ENCODE peak calls at places on chromosome 13, in eight cellular contexts. One of them, this sample, is unnamed.
A peak's percentile ranks its signal among the peaks of the same experiment; 100 is the strongest.

GRCh38 chr13:112767506-112768471 is 78.0 kb downstream of the ATP11A start:
- DNase-seq in non-pigmented ciliary epithelial cell: no peak
- DNase-seq in heart right ventricle: no peak
- DNase-seq in neural crest cell: no peak
- DNase-seq in stimulated activated CD4-positive, alpha-beta T cell treated with anti-CD3 and anti-CD28 coated beads, Interleukin-4, amount 100 ng/mL, for 1 hour: no peak
- DNase-seq in substantia nigra: no peak
- DNase-seq in amniotic stem cell: no peak
- DNase-seq in uterus: no peak
- DNase-seq in this sample: no peak

GRCh38 chr13:43664700-43665191 is 122.0 kb downstream of the ENOX1 start:
- DNase-seq in neural crest cell: no peak
- DNase-seq in substantia nigra: no peak
- DNase-seq in heart right ventricle: no peak
- DNase-seq in uterus: peak; percentile 23
- DNase-seq in non-pigmented ciliary epithelial cell: peak; percentile 55
- DNase-seq in amniotic stem cell: peak; percentile 42
- DNase-seq in stimulated activated CD4-positive, alpha-beta T cell treated with anti-CD3 and anti-CD28 coated beads, Interleukin-4, amount 100 ng/mL, for 1 hour: no peak
- DNase-seq in this sample: peak; percentile 14

GRCh38 chr13:42968906-42969305 is 23.1 kb downstream of the EPSTI1 start:
- DNase-seq in substantia nigra: no peak
- DNase-seq in amniotic stem cell: no peak
- DNase-seq in heart right ventricle: no peak
- DNase-seq in uterus: no peak
- DNase-seq in non-pigmented ciliary epithelial cell: no peak
- DNase-seq in neural crest cell: no peak
- DNase-seq in stimulated activated CD4-positive, alpha-beta T cell treated with anti-CD3 and anti-CD28 coated beads, Interleukin-4, amount 100 ng/mL, for 1 hour: no peak
- DNase-seq in this sample: no peak

GRCh38 chr13:75779393-75779792 is 143.3 kb downstream of the LMO7 start:
- DNase-seq in uterus: no peak
- DNase-seq in heart right ventricle: no peak
- DNase-seq in amniotic stem cell: no peak
- DNase-seq in neural crest cell: no peak
- DNase-seq in substantia nigra: no peak
- DNase-seq in non-pigmented ciliary epithelial cell: no peak
- DNase-seq in stimulated activated CD4-positive, alpha-beta T cell treated with anti-CD3 and anti-CD28 coated beads, Interleukin-4, amount 100 ng/mL, for 1 hour: no peak
- DNase-seq in this sample: no peak

GRCh38 chr13:65882810-65883209 is 1347.3 kb downstream of the PCDH9 start:
- DNase-seq in amniotic stem cell: no peak
- DNase-seq in neural crest cell: no peak
- DNase-seq in stimulated activated CD4-positive, alpha-beta T cell treated with anti-CD3 and anti-CD28 coated beads, Interleukin-4, amount 100 ng/mL, for 1 hour: no peak
- DNase-seq in uterus: no peak
- DNase-seq in heart right ventricle: no peak
- DNase-seq in substantia nigra: no peak
- DNase-seq in non-pigmented ciliary epithelial cell: no peak
- DNase-seq in this sample: no peak

GRCh38 chr13:101309014-101309619 is 107.2 kb downstream of the NALCN start:
- DNase-seq in amniotic stem cell: peak; percentile 22
- DNase-seq in stimulated activated CD4-positive, alpha-beta T cell treated with anti-CD3 and anti-CD28 coated beads, Interleukin-4, amount 100 ng/mL, for 1 hour: no peak
- DNase-seq in uterus: no peak
- DNase-seq in heart right ventricle: no peak
- DNase-seq in non-pigmented ciliary epithelial cell: peak; percentile 80
- DNase-seq in neural crest cell: no peak
- DNase-seq in substantia nigra: no peak
- DNase-seq in this sample: no peak

GRCh38 chr13:41916173-41916954 is 44.5 kb downstream of the VWA8 start:
- DNase-seq in heart right ventricle: no peak
- DNase-seq in stimulated activated CD4-positive, alpha-beta T cell treated with anti-CD3 and anti-CD28 coated beads, Interleukin-4, amount 100 ng/mL, for 1 hour: no peak
- DNase-seq in neural crest cell: no peak
- DNase-seq in uterus: no peak
- DNase-seq in non-pigmented ciliary epithelial cell: peak; percentile 76
- DNase-seq in amniotic stem cell: peak; percentile 16
- DNase-seq in substantia nigra: no peak
- DNase-seq in this sample: peak; percentile 40

GRCh38 chr13:110698689-110699088 is 7.2 kb downstream of the CARS2 start:
- DNase-seq in non-pigmented ciliary epithelial cell: no peak
- DNase-seq in stimulated activated CD4-positive, alpha-beta T cell treated with anti-CD3 and anti-CD28 coated beads, Interleukin-4, amount 100 ng/mL, for 1 hour: no peak
- DNase-seq in substantia nigra: no peak
- DNase-seq in amniotic stem cell: no peak
- DNase-seq in uterus: no peak
- DNase-seq in neural crest cell: no peak
- DNase-seq in heart right ventricle: no peak
- DNase-seq in this sample: no peak

GRCh38 chr13:90445179-90445578 is 902.3 kb upstream of the MIR17HG start:
- DNase-seq in non-pigmented ciliary epithelial cell: peak; percentile 90
- DNase-seq in neural crest cell: no peak
- DNase-seq in uterus: no peak
- DNase-seq in stimulated activated CD4-positive, alpha-beta T cell treated with anti-CD3 and anti-CD28 coated beads, Interleukin-4, amount 100 ng/mL, for 1 hour: no peak
- DNase-seq in substantia nigra: no peak
- DNase-seq in heart right ventricle: no peak
- DNase-seq in amniotic stem cell: peak; percentile 52
- DNase-seq in this sample: peak; percentile 36

GRCh38 chr13:37403776-37404497 is 194.6 kb downstream of the POSTN start:
- DNase-seq in uterus: no peak
- DNase-seq in stimulated activated CD4-positive, alpha-beta T cell treated with anti-CD3 and anti-CD28 coated beads, Interleukin-4, amount 100 ng/mL, for 1 hour: no peak
- DNase-seq in substantia nigra: no peak
- DNase-seq in neural crest cell: no peak
- DNase-seq in non-pigmented ciliary epithelial cell: peak; percentile 68
- DNase-seq in heart right ventricle: no peak
- DNase-seq in amniotic stem cell: no peak
- DNase-seq in this sample: no peak

GRCh38 chr13:72168126-72168525 is 301.1 kb upstream of the DACH1 start:
- DNase-seq in non-pigmented ciliary epithelial cell: no peak
- DNase-seq in amniotic stem cell: no peak
- DNase-seq in neural crest cell: no peak
- DNase-seq in stimulated activated CD4-positive, alpha-beta T cell treated with anti-CD3 and anti-CD28 coated beads, Interleukin-4, amount 100 ng/mL, for 1 hour: no peak
- DNase-seq in substantia nigra: no peak
- DNase-seq in uterus: no peak
- DNase-seq in heart right ventricle: no peak
- DNase-seq in this sample: no peak

GRCh38 chr13:112131740-112132113 is 64.8 kb downstream of the SOX1 start:
- DNase-seq in stimulated activated CD4-positive, alpha-beta T cell treated with anti-CD3 and anti-CD28 coated beads, Interleukin-4, amount 100 ng/mL, for 1 hour: no peak
- DNase-seq in heart right ventricle: no peak
- DNase-seq in neural crest cell: no peak
- DNase-seq in non-pigmented ciliary epithelial cell: no peak
- DNase-seq in uterus: no peak
- DNase-seq in substantia nigra: no peak
- DNase-seq in amniotic stem cell: no peak
- DNase-seq in this sample: peak; percentile 58

This sample was measured in Daoy.